ENCODE peak calls at places on chromosomes 16 and 17, in ten cellular contexts. One of them, this sample, is unnamed. For H3K9me3, the result is how much of the 10 kb centered on the place peaks cover.

GRCh38 chr17:43712397-43712796 is 46.2 kb downstream of the SOST start:
- ATAC-seq in lower lobe of right lung: no peak
- ATAC-seq in HepG2: no peak
- ATAC-seq in heart left ventricle: no peak
- ATAC-seq in gastrocnemius medialis: no peak
- ATAC-seq in PC-3: no peak
- ATAC-seq in CD4-positive, alpha-beta T cell: no peak
- ATAC-seq in left lung: no peak
- ATAC-seq in right lobe of liver: no peak
- ATAC-seq in HCT116: no peak
- ATAC-seq in this sample: no peak

GRCh38 chr16:67040906-67041305 is 12.0 kb downstream of the CBFB start:
- ATAC-seq in HepG2: no peak
- ATAC-seq in gastrocnemius medialis: no peak
- ATAC-seq in CD4-positive, alpha-beta T cell: no peak
- ATAC-seq in HCT116: no peak
- ATAC-seq in left lung: no peak
- ATAC-seq in right lobe of liver: no peak
- ATAC-seq in heart left ventricle: no peak
- ATAC-seq in PC-3: no peak
- ATAC-seq in lower lobe of right lung: no peak
- ATAC-seq in this sample: peak

GRCh38 chr17:44438634-44439033 is 49.2 kb upstream of the ITGA2B start:
- ATAC-seq in lower lobe of right lung: peak
- ATAC-seq in left lung: peak
- ATAC-seq in HCT116: no peak
- ATAC-seq in heart left ventricle: peak
- ATAC-seq in CD4-positive, alpha-beta T cell: no peak
- ATAC-seq in gastrocnemius medialis: peak
- ATAC-seq in HepG2: no peak
- ATAC-seq in right lobe of liver: peak
- ATAC-seq in PC-3: no peak
- ATAC-seq in this sample: no peak

GRCh38 chr16:78791011-78791410 is 691.6 kb downstream of the WWOX start:
- ATAC-seq in HCT116: no peak
- ATAC-seq in HepG2: no peak
- ATAC-seq in right lobe of liver: no peak
- ATAC-seq in CD4-positive, alpha-beta T cell: no peak
- ATAC-seq in heart left ventricle: no peak
- ATAC-seq in gastrocnemius medialis: no peak
- ATAC-seq in lower lobe of right lung: no peak
- ATAC-seq in PC-3: no peak
- ATAC-seq in left lung: no peak
- ATAC-seq in this sample: no peak

GRCh38 chr17:34980681-34981537 is 597 bp downstream of the LIG3 start:
- ATAC-seq in heart left ventricle: peak
- ATAC-seq in HCT116: peak
- ATAC-seq in gastrocnemius medialis: peak
- ATAC-seq in right lobe of liver: peak
- ATAC-seq in left lung: peak
- ATAC-seq in lower lobe of right lung: peak
- ATAC-seq in HepG2: peak
- ATAC-seq in CD4-positive, alpha-beta T cell: peak
- ATAC-seq in PC-3: peak
- ATAC-seq in this sample: peak

GRCh38 chr17:55433029-55433628 is 11.5 kb upstream of the MMD start:
- ATAC-seq in HepG2: peak
- ATAC-seq in HCT116: peak
- ATAC-seq in PC-3: peak
- ATAC-seq in gastrocnemius medialis: no peak
- ATAC-seq in right lobe of liver: peak
- ATAC-seq in heart left ventricle: no peak
- ATAC-seq in lower lobe of right lung: peak
- ATAC-seq in left lung: peak
- ATAC-seq in CD4-positive, alpha-beta T cell: no peak
- ATAC-seq in this sample: peak

GRCh38 chr16:50671644-50672260 is 9.4 kb downstream of the SNX20 start:
- ATAC-seq in PC-3: no peak
- ATAC-seq in heart left ventricle: no peak
- ATAC-seq in lower lobe of right lung: no peak
- ATAC-seq in right lobe of liver: peak
- ATAC-seq in HepG2: no peak
- ATAC-seq in HCT116: peak
- ATAC-seq in CD4-positive, alpha-beta T cell: peak
- ATAC-seq in gastrocnemius medialis: no peak
- ATAC-seq in left lung: no peak
- ATAC-seq in this sample: no peak

GRCh38 chr17:70369296-70369855 is 200.0 kb downstream of the KCNJ2 start:
- ATAC-seq in PC-3: peak
- ATAC-seq in lower lobe of right lung: no peak
- ATAC-seq in HepG2: no peak
- ATAC-seq in CD4-positive, alpha-beta T cell: no peak
- ATAC-seq in heart left ventricle: no peak
- ATAC-seq in left lung: no peak
- ATAC-seq in gastrocnemius medialis: no peak
- ATAC-seq in HCT116: no peak
- ATAC-seq in right lobe of liver: no peak
- ATAC-seq in this sample: no peak

GRCh38 chr16:25013049-25013448 is 2.1 kb downstream of the ARHGAP17 start:
- ATAC-seq in PC-3: peak
- ATAC-seq in heart left ventricle: no peak
- ATAC-seq in left lung: no peak
- ATAC-seq in right lobe of liver: no peak
- ATAC-seq in gastrocnemius medialis: no peak
- ATAC-seq in HepG2: no peak
- ATAC-seq in HCT116: no peak
- ATAC-seq in CD4-positive, alpha-beta T cell: no peak
- ATAC-seq in lower lobe of right lung: no peak
- ATAC-seq in this sample: no peak

GRCh38 chr16:25012525-25012991 is 2.6 kb downstream of the ARHGAP17 start:
- ATAC-seq in PC-3: peak
- ATAC-seq in gastrocnemius medialis: peak
- ATAC-seq in HepG2: no peak
- ATAC-seq in heart left ventricle: no peak
- ATAC-seq in CD4-positive, alpha-beta T cell: no peak
- ATAC-seq in left lung: no peak
- ATAC-seq in right lobe of liver: peak
- ATAC-seq in HCT116: no peak
- ATAC-seq in lower lobe of right lung: peak
- ATAC-seq in this sample: peak

GRCh38 chr16:25011891-25012499 is 3.2 kb downstream of the ARHGAP17 start:
- ATAC-seq in HCT116: no peak
- ATAC-seq in right lobe of liver: no peak
- ATAC-seq in left lung: no peak
- ATAC-seq in PC-3: peak
- ATAC-seq in heart left ventricle: no peak
- ATAC-seq in gastrocnemius medialis: no peak
- ATAC-seq in lower lobe of right lung: no peak
- ATAC-seq in HepG2: no peak
- ATAC-seq in CD4-positive, alpha-beta T cell: no peak
- ATAC-seq in this sample: no peak

GRCh38 chr16:25009822-25010221 is 5.3 kb downstream of the ARHGAP17 start:
- ATAC-seq in HepG2: no peak
- ATAC-seq in lower lobe of right lung: peak
- ATAC-seq in PC-3: no peak
- ATAC-seq in gastrocnemius medialis: no peak
- ATAC-seq in heart left ventricle: no peak
- ATAC-seq in left lung: peak
- ATAC-seq in right lobe of liver: peak
- ATAC-seq in CD4-positive, alpha-beta T cell: no peak
- ATAC-seq in HCT116: no peak
- ATAC-seq in this sample: no peak

DNA sequence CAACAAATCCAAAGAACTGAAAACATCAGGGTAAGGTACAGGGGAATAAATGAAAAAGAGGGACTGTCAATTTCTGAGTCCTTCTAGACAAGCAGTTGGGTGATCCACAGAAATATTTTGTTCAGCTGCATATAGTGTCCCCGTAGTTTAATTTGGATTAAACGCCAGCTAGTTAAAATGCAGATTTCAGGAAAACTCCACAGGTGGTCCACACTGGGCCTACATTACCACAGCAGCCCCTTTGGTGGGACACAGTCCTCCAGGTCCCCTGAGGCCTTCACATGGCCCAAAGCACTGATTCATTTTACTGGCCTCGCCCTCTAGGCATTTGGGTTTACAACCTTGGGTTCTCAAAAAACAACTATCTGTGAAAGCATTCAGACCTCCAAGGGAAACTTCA is 4.6 kb downstream of the ARHGAP17 start:
- ATAC-seq in PC-3: no peak
- ATAC-seq in right lobe of liver: no peak
- ATAC-seq in heart left ventricle: no peak
- ATAC-seq in gastrocnemius medialis: no peak
- ATAC-seq in CD4-positive, alpha-beta T cell: no peak
- ATAC-seq in HCT116: no peak
- ATAC-seq in lower lobe of right lung: no peak
- ATAC-seq in left lung: no peak
- ATAC-seq in HepG2: no peak
- ATAC-seq in this sample: no peak
- TF ChIP-seq CTCF in PC-3: no peak
- TF ChIP-seq CTCF in right lobe of liver: no peak
- TF ChIP-seq CTCF in heart left ventricle: no peak
- TF ChIP-seq CTCF in gastrocnemius medialis: no peak
- TF ChIP-seq CTCF in CD4-positive, alpha-beta T cell: no peak
- TF ChIP-seq CTCF in HCT116: no peak
- TF ChIP-seq CTCF in lower lobe of right lung: no peak
- TF ChIP-seq CTCF in left lung: no peak
- TF ChIP-seq CTCF in HepG2: no peak
- TF ChIP-seq CTCF in this sample: no peak

GRCh38 chr17:9788582-9788981 is 2.8 kb downstream of the DHRS7C start:
- ATAC-seq in HepG2: no peak
- ATAC-seq in lower lobe of right lung: no peak
- ATAC-seq in right lobe of liver: no peak
- ATAC-seq in heart left ventricle: no peak
- ATAC-seq in PC-3: no peak
- ATAC-seq in left lung: no peak
- ATAC-seq in CD4-positive, alpha-beta T cell: no peak
- ATAC-seq in HCT116: no peak
- ATAC-seq in gastrocnemius medialis: peak
- ATAC-seq in this sample: no peak

GRCh38 chr17:9792181-9792840 is 919 bp upstream of the DHRS7C start:
- ATAC-seq in left lung: no peak
- ATAC-seq in PC-3: no peak
- ATAC-seq in HCT116: no peak
- ATAC-seq in CD4-positive, alpha-beta T cell: no peak
- ATAC-seq in heart left ventricle: no peak
- ATAC-seq in gastrocnemius medialis: no peak
- ATAC-seq in lower lobe of right lung: no peak
- ATAC-seq in right lobe of liver: no peak
- ATAC-seq in HepG2: no peak
- ATAC-seq in this sample: no peak

DNA sequence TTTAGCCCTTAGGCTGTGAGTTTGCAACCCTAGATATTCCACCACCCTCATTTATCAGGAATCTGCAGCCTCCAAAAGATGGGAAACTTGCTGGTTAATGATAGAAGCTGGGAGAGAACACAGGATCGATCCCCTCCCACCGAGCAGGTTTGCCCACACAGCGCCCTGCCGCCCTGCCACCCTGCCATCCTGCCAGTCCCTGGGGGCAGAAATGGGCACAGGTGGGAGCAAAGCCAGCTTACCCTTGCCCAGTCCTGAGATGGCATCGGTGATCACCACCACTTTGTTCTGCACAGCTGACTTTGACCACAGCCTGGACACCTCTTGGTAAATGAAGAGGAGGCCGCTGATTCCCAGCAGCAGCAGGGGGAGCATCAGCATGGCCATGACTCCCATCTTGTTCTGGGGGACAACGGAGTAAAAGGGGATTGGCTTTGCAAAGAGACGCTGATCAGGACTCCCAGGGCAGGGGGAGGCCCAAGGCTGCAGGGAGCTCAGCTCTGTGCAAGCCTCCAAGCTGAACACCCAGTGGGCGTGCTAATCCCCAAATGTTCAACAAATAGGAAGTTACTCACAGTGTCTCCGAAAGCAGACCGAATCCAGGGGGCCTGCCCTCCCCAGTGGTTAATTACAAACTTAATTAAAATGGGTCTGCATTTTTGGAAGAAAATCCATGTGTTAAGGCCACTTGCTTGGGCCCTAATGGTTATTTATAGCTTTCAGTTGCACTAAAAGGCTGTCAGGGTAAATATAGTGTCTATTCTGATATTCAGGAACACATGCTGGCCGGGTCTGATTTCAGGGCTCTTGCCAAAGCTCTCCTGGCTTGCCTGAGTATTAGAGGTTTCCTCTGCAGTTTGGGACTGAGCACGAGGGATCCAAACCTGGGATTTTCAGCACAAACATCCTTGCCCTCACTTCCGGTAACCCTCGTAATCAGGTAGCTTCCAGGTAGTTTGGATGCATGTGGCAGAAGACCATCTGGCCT is at the start of gene DHRS7C:
- ATAC-seq in right lobe of liver: no peak
- ATAC-seq in left lung: no peak
- ATAC-seq in CD4-positive, alpha-beta T cell: no peak
- ATAC-seq in HCT116: no peak
- ATAC-seq in PC-3: no peak
- ATAC-seq in heart left ventricle: peak
- ATAC-seq in gastrocnemius medialis: peak
- ATAC-seq in HepG2: no peak
- ATAC-seq in lower lobe of right lung: no peak
- ATAC-seq in this sample: no peak
- H3K9me3 ChIP-seq in right lobe of liver: under half
- H3K9me3 ChIP-seq in left lung: under half
- H3K9me3 ChIP-seq in CD4-positive, alpha-beta T cell: under half
- H3K9me3 ChIP-seq in HCT116: under half
- H3K9me3 ChIP-seq in PC-3: under half
- H3K9me3 ChIP-seq in heart left ventricle: under half
- H3K9me3 ChIP-seq in gastrocnemius medialis: under half
- H3K9me3 ChIP-seq in HepG2: under half
- H3K9me3 ChIP-seq in lower lobe of right lung: under half
- H3K9me3 ChIP-seq in this sample: under half

GRCh38 chr17:57852041-57852954 is 2.5 kb upstream of the MRPS23 start:
- ATAC-seq in lower lobe of right lung: peak
- ATAC-seq in HepG2: peak
- ATAC-seq in CD4-positive, alpha-beta T cell: no peak
- ATAC-seq in HCT116: no peak
- ATAC-seq in heart left ventricle: no peak
- ATAC-seq in PC-3: no peak
- ATAC-seq in left lung: peak
- ATAC-seq in gastrocnemius medialis: no peak
- ATAC-seq in right lobe of liver: no peak
- ATAC-seq in this sample: no peak
- TF ChIP-seq CTCF in lower lobe of right lung: no peak
- TF ChIP-seq CTCF in HepG2: peak
- TF ChIP-seq CTCF in CD4-positive, alpha-beta T cell: no peak
- TF ChIP-seq CTCF in HCT116: no peak
- TF ChIP-seq CTCF in heart left ventricle: no peak
- TF ChIP-seq CTCF in PC-3: no peak
- TF ChIP-seq CTCF in left lung: no peak
- TF ChIP-seq CTCF in gastrocnemius medialis: no peak
- TF ChIP-seq CTCF in right lobe of liver: no peak
- TF ChIP-seq CTCF in this sample: no peak

DNA sequence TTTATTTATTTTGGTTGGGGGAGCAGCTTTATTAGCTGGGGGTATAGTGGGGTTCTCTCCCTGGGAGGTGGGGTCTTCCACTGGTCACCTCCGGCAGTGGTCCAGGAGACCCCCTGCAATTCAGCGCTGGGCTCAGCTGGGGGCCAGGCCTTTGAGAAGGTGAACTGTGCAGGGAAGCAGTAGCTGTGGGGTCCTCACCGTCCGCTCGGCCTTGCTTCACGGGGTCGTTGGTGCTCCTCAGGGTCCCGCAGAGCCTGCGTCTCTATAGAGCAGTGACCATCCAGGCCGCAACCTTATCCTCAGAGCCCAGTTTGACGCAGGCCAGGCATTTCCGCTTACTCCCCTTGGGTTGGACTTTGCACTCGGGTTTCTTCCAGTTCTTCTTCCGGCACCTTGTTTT is 1954.7 kb downstream of the TP53TG3F start:
- ATAC-seq in gastrocnemius medialis: no peak
- ATAC-seq in lower lobe of right lung: no peak
- ATAC-seq in HCT116: no peak
- ATAC-seq in left lung: no peak
- ATAC-seq in heart left ventricle: no peak
- ATAC-seq in HepG2: no peak
- ATAC-seq in CD4-positive, alpha-beta T cell: no peak
- ATAC-seq in PC-3: no peak
- ATAC-seq in right lobe of liver: no peak
- ATAC-seq in this sample: no peak
- H3K9me3 ChIP-seq in gastrocnemius medialis: under half
- H3K9me3 ChIP-seq in lower lobe of right lung: under half
- H3K9me3 ChIP-seq in HCT116: under half
- H3K9me3 ChIP-seq in left lung: under half
- H3K9me3 ChIP-seq in heart left ventricle: under half
- H3K9me3 ChIP-seq in HepG2: half or more
- H3K9me3 ChIP-seq in CD4-positive, alpha-beta T cell: under half
- H3K9me3 ChIP-seq in PC-3: under half
- H3K9me3 ChIP-seq in right lobe of liver: under half
- H3K9me3 ChIP-seq in this sample: under half

This sample was measured in gastroesophageal sphincter.